ENCODE peak calls at places on chromosomes 2 and 18, in five cellular contexts. One of them, this sample, is unnamed.

GRCh38 chr18:67783215-67783946 is 266.9 kb upstream of the DSEL start:
- DNase-seq in esophagus squamous epithelium: no peak
- DNase-seq in adrenal gland: no peak
- DNase-seq in gastrocnemius medialis: no peak
- DNase-seq in endodermal cell: no peak
- DNase-seq in this sample: no peak

GRCh38 chr2:213007290-213007838 is 144.0 kb downstream of the IKZF2 start:
- DNase-seq in esophagus squamous epithelium: no peak
- DNase-seq in adrenal gland: no peak
- DNase-seq in gastrocnemius medialis: no peak
- DNase-seq in endodermal cell: no peak
- DNase-seq in this sample: no peak

GRCh38 chr18:63774511-63774910 is 707 bp upstream of the SERPINB7 start:
- DNase-seq in esophagus squamous epithelium: no peak
- DNase-seq in adrenal gland: no peak
- DNase-seq in gastrocnemius medialis: no peak
- DNase-seq in endodermal cell: no peak
- DNase-seq in this sample: no peak

GRCh38 chr2:25981596-25982272 is 563 bp downstream of the KIF3C start:
- DNase-seq in esophagus squamous epithelium: no peak
- DNase-seq in adrenal gland: peak; percentile 41
- DNase-seq in gastrocnemius medialis: no peak
- DNase-seq in endodermal cell: no peak
- DNase-seq in this sample: no peak

GRCh38 chr2:240390091-240391073 is 45.1 kb upstream of the GPC1 start:
- DNase-seq in esophagus squamous epithelium: no peak
- DNase-seq in adrenal gland: no peak
- DNase-seq in gastrocnemius medialis: peak; percentile 3
- DNase-seq in endodermal cell: no peak
- DNase-seq in this sample: no peak

GRCh38 chr2:31414601-31415241 is at the start of gene XDH:
- DNase-seq in esophagus squamous epithelium: no peak
- DNase-seq in adrenal gland: no peak
- DNase-seq in gastrocnemius medialis: no peak
- DNase-seq in endodermal cell: no peak
- DNase-seq in this sample: peak; percentile 49

GRCh38 chr18:58378411-58378820 is 250.5 kb downstream of the ALPK2 start:
- DNase-seq in esophagus squamous epithelium: no peak
- DNase-seq in adrenal gland: no peak
- DNase-seq in gastrocnemius medialis: no peak
- DNase-seq in endodermal cell: no peak
- DNase-seq in this sample: no peak

GRCh38 chr18:11587432-11587831 is 22.0 kb upstream of the SLC35G4 start:
- DNase-seq in esophagus squamous epithelium: no peak
- DNase-seq in adrenal gland: no peak
- DNase-seq in gastrocnemius medialis: no peak
- DNase-seq in endodermal cell: peak; percentile 4
- DNase-seq in this sample: no peak

GRCh38 chr2:237708491-237708890 is 81.1 kb downstream of the LRRFIP1 start:
- DNase-seq in esophagus squamous epithelium: no peak
- DNase-seq in adrenal gland: no peak
- DNase-seq in gastrocnemius medialis: no peak
- DNase-seq in endodermal cell: no peak
- DNase-seq in this sample: no peak

GRCh38 chr2:197174539-197175094 is 136.0 kb downstream of the ANKRD44 start:
- DNase-seq in esophagus squamous epithelium: no peak
- DNase-seq in adrenal gland: peak; percentile 73
- DNase-seq in gastrocnemius medialis: no peak
- DNase-seq in endodermal cell: no peak
- DNase-seq in this sample: no peak

GRCh38 chr18:42920621-42921020 is 194.9 kb downstream of the RIT2 start:
- DNase-seq in esophagus squamous epithelium: no peak
- DNase-seq in adrenal gland: no peak
- DNase-seq in gastrocnemius medialis: no peak
- DNase-seq in endodermal cell: no peak
- DNase-seq in this sample: no peak

GRCh38 chr2:178891265-178891958 is 84.2 kb upstream of the TTN start:
- DNase-seq in esophagus squamous epithelium: no peak
- DNase-seq in adrenal gland: peak; percentile 79
- DNase-seq in gastrocnemius medialis: peak; percentile 74
- DNase-seq in endodermal cell: peak; percentile 92
- DNase-seq in this sample: peak; percentile 69

GRCh38 chr18:58581265-58581664 is 47.6 kb downstream of the ALPK2 start:
- DNase-seq in esophagus squamous epithelium: no peak
- DNase-seq in adrenal gland: no peak
- DNase-seq in gastrocnemius medialis: no peak
- DNase-seq in endodermal cell: peak; percentile 63
- DNase-seq in this sample: no peak

GRCh38 chr2:47908682-47909081 is 2.4 kb upstream of the FBXO11 start:
- DNase-seq in esophagus squamous epithelium: no peak
- DNase-seq in adrenal gland: no peak
- DNase-seq in gastrocnemius medialis: no peak
- DNase-seq in endodermal cell: no peak
- DNase-seq in this sample: no peak

GRCh38 chr2:239223330-239224248 is 177.2 kb downstream of the HDAC4 start:
- DNase-seq in esophagus squamous epithelium: no peak
- DNase-seq in adrenal gland: no peak
- DNase-seq in gastrocnemius medialis: no peak
- DNase-seq in endodermal cell: no peak
- DNase-seq in this sample: no peak

GRCh38 chr2:7766978-7767565 is 849.9 kb downstream of the RNF144A start:
- DNase-seq in esophagus squamous epithelium: no peak
- DNase-seq in adrenal gland: no peak
- DNase-seq in gastrocnemius medialis: no peak
- DNase-seq in endodermal cell: no peak
- DNase-seq in this sample: no peak

GRCh38 chr2:232839680-232840079 is 30.4 kb upstream of the SNORC start:
- DNase-seq in esophagus squamous epithelium: no peak
- DNase-seq in adrenal gland: peak; percentile 61
- DNase-seq in gastrocnemius medialis: no peak
- DNase-seq in endodermal cell: no peak
- DNase-seq in this sample: peak; percentile 23

GRCh38 chr2:153432381-153432780 is 46.2 kb downstream of the RPRM start:
- DNase-seq in esophagus squamous epithelium: no peak
- DNase-seq in adrenal gland: no peak
- DNase-seq in gastrocnemius medialis: no peak
- DNase-seq in endodermal cell: no peak
- DNase-seq in this sample: peak; percentile 47

GRCh38 chr2:170052151-170052550 is 125.8 kb upstream of the MYO3B start:
- DNase-seq in esophagus squamous epithelium: no peak
- DNase-seq in adrenal gland: no peak
- DNase-seq in gastrocnemius medialis: no peak
- DNase-seq in endodermal cell: no peak
- DNase-seq in this sample: no peak

GRCh38 chr2:71962350-71962749 is 185.3 kb downstream of the CYP26B1 start:
- DNase-seq in esophagus squamous epithelium: no peak
- DNase-seq in adrenal gland: no peak
- DNase-seq in gastrocnemius medialis: no peak
- DNase-seq in endodermal cell: no peak
- DNase-seq in this sample: no peak

GRCh38 chr2:190408538-190409271 is 550 bp downstream of the MFSD6 start:
- DNase-seq in esophagus squamous epithelium: no peak
- DNase-seq in adrenal gland: peak; percentile 57
- DNase-seq in gastrocnemius medialis: no peak
- DNase-seq in endodermal cell: peak; percentile 74
- DNase-seq in this sample: peak; percentile 66

GRCh38 chr2:113304702-113305101 is 26.0 kb upstream of the PAX8 start:
- DNase-seq in esophagus squamous epithelium: no peak
- DNase-seq in adrenal gland: no peak
- DNase-seq in gastrocnemius medialis: peak; percentile 29
- DNase-seq in endodermal cell: no peak
- DNase-seq in this sample: no peak

GRCh38 chr2:188291142-188291616 is 495 bp upstream of the GULP1 start:
- DNase-seq in esophagus squamous epithelium: no peak
- DNase-seq in adrenal gland: peak; percentile 22
- DNase-seq in gastrocnemius medialis: no peak
- DNase-seq in endodermal cell: peak; percentile 68
- DNase-seq in this sample: peak; percentile 18

GRCh38 chr2:25592766-25593292 is 80.5 kb downstream of the DTNB start:
- DNase-seq in esophagus squamous epithelium: no peak
- DNase-seq in adrenal gland: no peak
- DNase-seq in gastrocnemius medialis: no peak
- DNase-seq in endodermal cell: no peak
- DNase-seq in this sample: no peak

GRCh38 chr18:9951022-9951859 is 37.4 kb downstream of the VAPA start:
- DNase-seq in esophagus squamous epithelium: no peak
- DNase-seq in adrenal gland: peak; percentile 56
- DNase-seq in gastrocnemius medialis: no peak
- DNase-seq in endodermal cell: peak; percentile 78
- DNase-seq in this sample: peak; percentile 41

GRCh38 chr2:16617282-16618266 is 48.1 kb downstream of the CYRIA start:
- DNase-seq in esophagus squamous epithelium: no peak
- DNase-seq in adrenal gland: peak; percentile 58
- DNase-seq in gastrocnemius medialis: no peak
- DNase-seq in endodermal cell: peak; percentile 84
- DNase-seq in this sample: peak; percentile 68

GRCh38 chr2:102100371-102101096 is 42.0 kb upstream of the IL1R1 start:
- DNase-seq in esophagus squamous epithelium: no peak
- DNase-seq in adrenal gland: no peak
- DNase-seq in gastrocnemius medialis: no peak
- DNase-seq in endodermal cell: no peak
- DNase-seq in this sample: no peak

GRCh38 chr2:45533771-45534170 is 77.3 kb downstream of the SRBD1 start:
- DNase-seq in esophagus squamous epithelium: no peak
- DNase-seq in adrenal gland: no peak
- DNase-seq in gastrocnemius medialis: no peak
- DNase-seq in endodermal cell: no peak
- DNase-seq in this sample: no peak

GRCh38 chr2:45259144-45259543 is 249.9 kb upstream of the SIX2 start:
- DNase-seq in esophagus squamous epithelium: no peak
- DNase-seq in adrenal gland: no peak
- DNase-seq in gastrocnemius medialis: no peak
- DNase-seq in endodermal cell: no peak
- DNase-seq in this sample: peak; percentile 23

GRCh38 chr2:203596183-203596582 is 61.1 kb upstream of the RAPH1 start:
- DNase-seq in esophagus squamous epithelium: no peak
- DNase-seq in adrenal gland: peak; percentile 4
- DNase-seq in gastrocnemius medialis: no peak
- DNase-seq in endodermal cell: no peak
- DNase-seq in this sample: no peak

GRCh38 chr2:226124548-226125011 is 675.0 kb downstream of the IRS1 start:
- DNase-seq in esophagus squamous epithelium: no peak
- DNase-seq in adrenal gland: no peak
- DNase-seq in gastrocnemius medialis: no peak
- DNase-seq in endodermal cell: peak; percentile 53
- DNase-seq in this sample: no peak

GRCh38 chr18:44839239-44839666 is 158.6 kb downstream of the SETBP1 start:
- DNase-seq in esophagus squamous epithelium: peak; percentile 12
- DNase-seq in adrenal gland: peak; percentile 68
- DNase-seq in gastrocnemius medialis: peak; percentile 54
- DNase-seq in endodermal cell: peak; percentile 79
- DNase-seq in this sample: peak; percentile 67

GRCh38 chr2:42457011-42457410 is 36.8 kb downstream of the KCNG3 start:
- DNase-seq in esophagus squamous epithelium: no peak
- DNase-seq in adrenal gland: no peak
- DNase-seq in gastrocnemius medialis: no peak
- DNase-seq in endodermal cell: peak; percentile 74
- DNase-seq in this sample: no peak
- TF ChIP-seq CTCF in esophagus squamous epithelium: peak; percentile 16
- TF ChIP-seq CTCF in adrenal gland: no peak
- TF ChIP-seq CTCF in gastrocnemius medialis: no peak
- TF ChIP-seq CTCF in endodermal cell: peak; percentile 74
- TF ChIP-seq CTCF in this sample: no peak

DNA sequence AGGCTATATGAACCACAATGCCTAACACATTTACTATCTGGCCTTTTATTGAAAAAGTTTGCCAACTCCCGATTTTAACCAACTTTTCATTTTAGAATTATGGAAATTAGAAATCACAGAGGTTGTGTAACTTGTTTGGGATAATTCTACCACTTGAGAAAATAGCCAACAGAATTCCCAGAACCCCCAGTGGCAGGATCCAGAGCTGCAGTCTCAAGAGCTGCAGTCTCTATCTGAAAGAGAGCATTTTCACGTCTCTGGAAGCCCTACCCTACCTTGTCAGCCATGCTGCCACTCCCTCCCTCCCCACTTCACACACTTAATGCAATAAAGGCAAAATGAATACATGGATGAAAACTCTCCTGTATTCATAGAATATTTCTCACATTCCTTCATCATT is 23.4 kb upstream of the TSPYL6 start:
- DNase-seq in esophagus squamous epithelium: no peak
- DNase-seq in adrenal gland: no peak
- DNase-seq in gastrocnemius medialis: no peak
- DNase-seq in endodermal cell: peak; percentile 59
- DNase-seq in this sample: no peak
- TF ChIP-seq CTCF in esophagus squamous epithelium: no peak
- TF ChIP-seq CTCF in adrenal gland: peak; percentile 16
- TF ChIP-seq CTCF in gastrocnemius medialis: no peak
- TF ChIP-seq CTCF in endodermal cell: peak; percentile 69
- TF ChIP-seq CTCF in this sample: no peak

GRCh38 chr2:65671670-65672069 is 239.3 kb upstream of the SPRED2 start:
- DNase-seq in esophagus squamous epithelium: no peak
- DNase-seq in adrenal gland: no peak
- DNase-seq in gastrocnemius medialis: no peak
- DNase-seq in endodermal cell: peak; percentile 78
- DNase-seq in this sample: no peak

GRCh38 chr2:65664931-65665330 is 232.5 kb upstream of the SPRED2 start:
- DNase-seq in esophagus squamous epithelium: no peak
- DNase-seq in adrenal gland: no peak
- DNase-seq in gastrocnemius medialis: no peak
- DNase-seq in endodermal cell: no peak
- DNase-seq in this sample: no peak

GRCh38 chr2:65666156-65666725 is 233.8 kb upstream of the SPRED2 start:
- DNase-seq in esophagus squamous epithelium: no peak
- DNase-seq in adrenal gland: no peak
- DNase-seq in gastrocnemius medialis: no peak
- DNase-seq in endodermal cell: no peak
- DNase-seq in this sample: peak; percentile 15

GRCh38 chr2:65668744-65669143 is 236.3 kb upstream of the SPRED2 start:
- DNase-seq in esophagus squamous epithelium: no peak
- DNase-seq in adrenal gland: no peak
- DNase-seq in gastrocnemius medialis: no peak
- DNase-seq in endodermal cell: no peak
- DNase-seq in this sample: no peak

DNA sequence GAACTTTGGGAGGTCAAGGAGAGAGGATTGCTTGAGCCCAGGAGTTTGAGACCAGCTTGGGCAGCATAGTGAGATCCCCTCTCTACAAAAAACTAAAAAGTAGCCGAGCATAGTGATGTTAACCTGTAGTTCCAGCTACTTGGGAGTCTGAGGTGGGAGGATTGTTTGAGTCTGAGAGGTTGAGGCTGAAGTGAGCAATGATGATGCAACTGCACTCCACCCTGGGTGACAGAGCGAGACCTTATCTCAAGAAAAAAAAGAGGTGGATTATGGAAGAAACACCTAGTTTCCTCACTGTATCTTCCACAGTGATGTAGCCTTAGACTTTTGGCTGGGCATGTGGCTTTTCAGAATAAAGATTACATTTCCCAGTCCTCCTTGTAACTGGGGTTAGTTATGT is 237.2 kb upstream of the SPRED2 start:
- DNase-seq in esophagus squamous epithelium: no peak
- DNase-seq in adrenal gland: no peak
- DNase-seq in gastrocnemius medialis: no peak
- DNase-seq in endodermal cell: no peak
- DNase-seq in this sample: no peak
- TF ChIP-seq CTCF in esophagus squamous epithelium: no peak
- TF ChIP-seq CTCF in adrenal gland: no peak
- TF ChIP-seq CTCF in gastrocnemius medialis: no peak
- TF ChIP-seq CTCF in endodermal cell: no peak
- TF ChIP-seq CTCF in this sample: no peak

GRCh38 chr2:146068051-146068450 is 1548.1 kb upstream of the ZEB2 start:
- DNase-seq in esophagus squamous epithelium: no peak
- DNase-seq in adrenal gland: no peak
- DNase-seq in gastrocnemius medialis: no peak
- DNase-seq in endodermal cell: no peak
- DNase-seq in this sample: no peak
- TF ChIP-seq CTCF in esophagus squamous epithelium: no peak
- TF ChIP-seq CTCF in adrenal gland: no peak
- TF ChIP-seq CTCF in gastrocnemius medialis: no peak
- TF ChIP-seq CTCF in endodermal cell: no peak
- TF ChIP-seq CTCF in this sample: no peak